ENCODE peak calls at places on chromosomes 6 and 20, in eight cellular contexts. One of them, this sample, is unnamed.

GRCh38 chr20:50590348-50590664 is 80.1 kb downstream of the PTPN1 start:
- DNase-seq in uterus: no peak
- DNase-seq in Karpas-422: no peak
- DNase-seq in transverse colon: no peak
- DNase-seq in endodermal cell: no peak
- DNase-seq in dorsolateral prefrontal cortex: no peak
- DNase-seq in thoracic aorta: no peak
- DNase-seq in right atrium auricular region: no peak
- DNase-seq in this sample: no peak

GRCh38 chr6:827431-827830 is 134.5 kb upstream of the EXOC2 start:
- DNase-seq in right atrium auricular region: no peak
- DNase-seq in dorsolateral prefrontal cortex: no peak
- DNase-seq in Karpas-422: no peak
- DNase-seq in transverse colon: no peak
- DNase-seq in endodermal cell: no peak
- DNase-seq in uterus: no peak
- DNase-seq in thoracic aorta: no peak
- DNase-seq in this sample: no peak

GRCh38 chr20:62760536-62761057 is 35.7 kb upstream of the MRGBP start:
- DNase-seq in dorsolateral prefrontal cortex: no peak
- DNase-seq in right atrium auricular region: no peak
- DNase-seq in endodermal cell: no peak
- DNase-seq in uterus: no peak
- DNase-seq in Karpas-422: no peak
- DNase-seq in transverse colon: no peak
- DNase-seq in thoracic aorta: no peak
- DNase-seq in this sample: no peak

GRCh38 chr6:149752600-149752999 is 3.1 kb downstream of the PCMT1 start:
- DNase-seq in Karpas-422: peak
- DNase-seq in right atrium auricular region: no peak
- DNase-seq in thoracic aorta: no peak
- DNase-seq in dorsolateral prefrontal cortex: no peak
- DNase-seq in transverse colon: no peak
- DNase-seq in endodermal cell: no peak
- DNase-seq in uterus: no peak
- DNase-seq in this sample: no peak

GRCh38 chr6:142843344-142843743 is 101.6 kb downstream of the HIVEP2 start:
- DNase-seq in Karpas-422: no peak
- DNase-seq in thoracic aorta: no peak
- DNase-seq in uterus: no peak
- DNase-seq in dorsolateral prefrontal cortex: no peak
- DNase-seq in transverse colon: no peak
- DNase-seq in endodermal cell: no peak
- DNase-seq in right atrium auricular region: no peak
- DNase-seq in this sample: no peak

GRCh38 chr6:106757267-106757666 is 127.9 kb downstream of the QRSL1 start:
- DNase-seq in uterus: no peak
- DNase-seq in dorsolateral prefrontal cortex: no peak
- DNase-seq in right atrium auricular region: no peak
- DNase-seq in thoracic aorta: no peak
- DNase-seq in Karpas-422: no peak
- DNase-seq in transverse colon: no peak
- DNase-seq in endodermal cell: no peak
- DNase-seq in this sample: no peak

GRCh38 chr20:51715028-51715872 is 52.9 kb downstream of the ATP9A start:
- DNase-seq in transverse colon: no peak
- DNase-seq in thoracic aorta: no peak
- DNase-seq in uterus: no peak
- DNase-seq in right atrium auricular region: no peak
- DNase-seq in dorsolateral prefrontal cortex: no peak
- DNase-seq in Karpas-422: no peak
- DNase-seq in endodermal cell: no peak
- DNase-seq in this sample: no peak

GRCh38 chr6:157524735-157525134 is 143.7 kb downstream of the ZDHHC14 start:
- DNase-seq in dorsolateral prefrontal cortex: no peak
- DNase-seq in right atrium auricular region: no peak
- DNase-seq in transverse colon: no peak
- DNase-seq in thoracic aorta: no peak
- DNase-seq in endodermal cell: no peak
- DNase-seq in uterus: no peak
- DNase-seq in Karpas-422: no peak
- DNase-seq in this sample: no peak

GRCh38 chr6:141199074-141199473 is 933.7 kb upstream of the GJE1 start:
- DNase-seq in Karpas-422: no peak
- DNase-seq in right atrium auricular region: no peak
- DNase-seq in dorsolateral prefrontal cortex: no peak
- DNase-seq in transverse colon: no peak
- DNase-seq in endodermal cell: no peak
- DNase-seq in thoracic aorta: no peak
- DNase-seq in uterus: no peak
- DNase-seq in this sample: no peak

GRCh38 chr6:4908062-4908461 is 95.8 kb downstream of the RPP40 start:
- DNase-seq in dorsolateral prefrontal cortex: no peak
- DNase-seq in endodermal cell: no peak
- DNase-seq in transverse colon: peak
- DNase-seq in uterus: no peak
- DNase-seq in right atrium auricular region: no peak
- DNase-seq in Karpas-422: no peak
- DNase-seq in thoracic aorta: no peak
- DNase-seq in this sample: no peak

GRCh38 chr6:169215201-169215661 is 38.4 kb downstream of the THBS2 start:
- DNase-seq in transverse colon: no peak
- DNase-seq in thoracic aorta: no peak
- DNase-seq in endodermal cell: no peak
- DNase-seq in right atrium auricular region: no peak
- DNase-seq in uterus: peak
- DNase-seq in Karpas-422: no peak
- DNase-seq in dorsolateral prefrontal cortex: no peak
- DNase-seq in this sample: no peak

GRCh38 chr20:38875170-38875993 is 50.8 kb upstream of the FAM83D start:
- DNase-seq in uterus: peak
- DNase-seq in dorsolateral prefrontal cortex: no peak
- DNase-seq in endodermal cell: no peak
- DNase-seq in transverse colon: peak
- DNase-seq in thoracic aorta: no peak
- DNase-seq in right atrium auricular region: no peak
- DNase-seq in Karpas-422: peak
- DNase-seq in this sample: no peak

GRCh38 chr6:166244353-166245045 is 63.7 kb downstream of the PRR18 start:
- DNase-seq in thoracic aorta: no peak
- DNase-seq in dorsolateral prefrontal cortex: no peak
- DNase-seq in uterus: no peak
- DNase-seq in transverse colon: peak
- DNase-seq in right atrium auricular region: no peak
- DNase-seq in endodermal cell: no peak
- DNase-seq in Karpas-422: no peak
- DNase-seq in this sample: no peak

GRCh38 chr6:52571099-52571755 is 5.6 kb downstream of the TRAM2 start:
- DNase-seq in dorsolateral prefrontal cortex: no peak
- DNase-seq in uterus: no peak
- DNase-seq in transverse colon: no peak
- DNase-seq in Karpas-422: no peak
- DNase-seq in right atrium auricular region: no peak
- DNase-seq in endodermal cell: no peak
- DNase-seq in thoracic aorta: no peak
- DNase-seq in this sample: no peak

GRCh38 chr6:143405381-143406154 is 44.9 kb downstream of the ADAT2 start:
- DNase-seq in Karpas-422: no peak
- DNase-seq in dorsolateral prefrontal cortex: no peak
- DNase-seq in uterus: no peak
- DNase-seq in transverse colon: no peak
- DNase-seq in endodermal cell: no peak
- DNase-seq in thoracic aorta: no peak
- DNase-seq in right atrium auricular region: no peak
- DNase-seq in this sample: no peak

GRCh38 chr6:21587182-21587924 is 6.2 kb upstream of the SOX4 start:
- DNase-seq in dorsolateral prefrontal cortex: peak
- DNase-seq in right atrium auricular region: peak
- DNase-seq in transverse colon: peak
- DNase-seq in endodermal cell: peak
- DNase-seq in uterus: peak
- DNase-seq in thoracic aorta: no peak
- DNase-seq in Karpas-422: peak
- DNase-seq in this sample: peak

GRCh38 chr6:108800510-108800909 is 47.7 kb upstream of the ARMC2 start:
- DNase-seq in transverse colon: no peak
- DNase-seq in thoracic aorta: no peak
- DNase-seq in Karpas-422: no peak
- DNase-seq in endodermal cell: no peak
- DNase-seq in dorsolateral prefrontal cortex: peak
- DNase-seq in uterus: no peak
- DNase-seq in right atrium auricular region: no peak
- DNase-seq in this sample: no peak

GRCh38 chr6:46453221-46453620 is 38.0 kb downstream of the RCAN2 start:
- DNase-seq in endodermal cell: no peak
- DNase-seq in right atrium auricular region: no peak
- DNase-seq in uterus: no peak
- DNase-seq in transverse colon: no peak
- DNase-seq in Karpas-422: no peak
- DNase-seq in thoracic aorta: no peak
- DNase-seq in dorsolateral prefrontal cortex: no peak
- DNase-seq in this sample: peak

GRCh38 chr6:66103354-66103753 is 396.3 kb upstream of the EYS start:
- DNase-seq in uterus: no peak
- DNase-seq in thoracic aorta: no peak
- DNase-seq in Karpas-422: no peak
- DNase-seq in dorsolateral prefrontal cortex: no peak
- DNase-seq in right atrium auricular region: no peak
- DNase-seq in endodermal cell: no peak
- DNase-seq in transverse colon: no peak
- DNase-seq in this sample: no peak

GRCh38 chr20:32463642-32464400 is 105.7 kb downstream of the ASXL1 start:
- DNase-seq in endodermal cell: no peak
- DNase-seq in dorsolateral prefrontal cortex: peak
- DNase-seq in transverse colon: peak
- DNase-seq in thoracic aorta: no peak
- DNase-seq in uterus: no peak
- DNase-seq in right atrium auricular region: no peak
- DNase-seq in Karpas-422: no peak
- DNase-seq in this sample: no peak

GRCh38 chr6:155883741-155884140 is 428.1 kb upstream of the NOX3 start:
- DNase-seq in dorsolateral prefrontal cortex: no peak
- DNase-seq in endodermal cell: no peak
- DNase-seq in uterus: no peak
- DNase-seq in thoracic aorta: no peak
- DNase-seq in right atrium auricular region: no peak
- DNase-seq in transverse colon: no peak
- DNase-seq in Karpas-422: no peak
- DNase-seq in this sample: peak

GRCh38 chr6:154298297-154298696 is 58.3 kb downstream of the IPCEF1 start:
- DNase-seq in right atrium auricular region: no peak
- DNase-seq in uterus: no peak
- DNase-seq in transverse colon: no peak
- DNase-seq in Karpas-422: no peak
- DNase-seq in dorsolateral prefrontal cortex: no peak
- DNase-seq in endodermal cell: no peak
- DNase-seq in thoracic aorta: no peak
- DNase-seq in this sample: peak

GRCh38 chr6:30326446-30327231 is at the start of gene TRIM39:
- DNase-seq in transverse colon: peak
- DNase-seq in thoracic aorta: peak
- DNase-seq in endodermal cell: peak
- DNase-seq in uterus: peak
- DNase-seq in right atrium auricular region: peak
- DNase-seq in Karpas-422: peak
- DNase-seq in dorsolateral prefrontal cortex: peak
- DNase-seq in this sample: peak

GRCh38 chr6:123635567-123635966 is 1.2 kb downstream of the TRDN start:
- DNase-seq in endodermal cell: no peak
- DNase-seq in dorsolateral prefrontal cortex: no peak
- DNase-seq in thoracic aorta: no peak
- DNase-seq in uterus: no peak
- DNase-seq in transverse colon: no peak
- DNase-seq in Karpas-422: no peak
- DNase-seq in right atrium auricular region: no peak
- DNase-seq in this sample: no peak

GRCh38 chr6:163165922-163166321 is 248.6 kb upstream of the QKI start:
- DNase-seq in transverse colon: no peak
- DNase-seq in Karpas-422: no peak
- DNase-seq in dorsolateral prefrontal cortex: peak
- DNase-seq in uterus: no peak
- DNase-seq in right atrium auricular region: no peak
- DNase-seq in endodermal cell: no peak
- DNase-seq in thoracic aorta: no peak
- DNase-seq in this sample: no peak
- H3K27ac ChIP-seq in transverse colon: no peak
- H3K27ac ChIP-seq in Karpas-422: no peak
- H3K27ac ChIP-seq in dorsolateral prefrontal cortex: peak
- H3K27ac ChIP-seq in uterus: no peak
- H3K27ac ChIP-seq in right atrium auricular region: no peak
- H3K27ac ChIP-seq in endodermal cell: no peak
- H3K27ac ChIP-seq in thoracic aorta: no peak
- H3K27ac ChIP-seq in this sample: no peak

GRCh38 chr6:40816601-40817000 is 222.4 kb downstream of the UNC5CL start:
- DNase-seq in endodermal cell: peak
- DNase-seq in thoracic aorta: no peak
- DNase-seq in dorsolateral prefrontal cortex: no peak
- DNase-seq in Karpas-422: no peak
- DNase-seq in right atrium auricular region: no peak
- DNase-seq in uterus: no peak
- DNase-seq in transverse colon: no peak
- DNase-seq in this sample: no peak
- H3K27ac ChIP-seq in endodermal cell: no peak
- H3K27ac ChIP-seq in thoracic aorta: no peak
- H3K27ac ChIP-seq in dorsolateral prefrontal cortex: no peak
- H3K27ac ChIP-seq in Karpas-422: no peak
- H3K27ac ChIP-seq in right atrium auricular region: no peak
- H3K27ac ChIP-seq in uterus: no peak
- H3K27ac ChIP-seq in transverse colon: no peak
- H3K27ac ChIP-seq in this sample: no peak

DNA sequence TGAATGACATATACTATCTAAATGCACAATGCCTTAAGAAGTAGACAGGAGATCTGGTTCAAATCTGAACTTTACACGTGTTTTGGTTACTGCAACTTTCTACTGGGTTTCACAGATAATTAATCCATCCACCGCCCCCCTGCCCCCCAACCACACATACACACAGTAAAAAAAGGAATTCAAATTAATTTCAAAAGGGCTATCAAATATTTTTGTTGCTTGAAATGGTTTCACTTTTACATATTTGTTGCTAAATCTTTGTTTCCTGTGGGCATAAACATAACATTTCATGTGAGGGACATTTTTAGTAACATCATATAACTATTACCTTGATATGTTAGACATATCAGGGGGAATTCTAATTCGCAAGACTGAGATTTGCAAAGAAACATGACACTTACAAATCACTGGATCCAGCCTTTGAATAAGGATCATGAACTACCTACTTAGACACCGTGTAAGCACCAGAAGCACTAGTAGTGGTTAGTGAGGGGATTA is 7.5 kb downstream of the NEDD9 start:
- DNase-seq in Karpas-422: no peak
- DNase-seq in dorsolateral prefrontal cortex: no peak
- DNase-seq in uterus: no peak
- DNase-seq in thoracic aorta: no peak
- DNase-seq in endodermal cell: no peak
- DNase-seq in transverse colon: no peak
- DNase-seq in right atrium auricular region: no peak
- DNase-seq in this sample: no peak
- H3K27ac ChIP-seq in Karpas-422: no peak
- H3K27ac ChIP-seq in dorsolateral prefrontal cortex: peak
- H3K27ac ChIP-seq in uterus: peak
- H3K27ac ChIP-seq in thoracic aorta: peak
- H3K27ac ChIP-seq in endodermal cell: no peak
- H3K27ac ChIP-seq in transverse colon: peak
- H3K27ac ChIP-seq in right atrium auricular region: peak
- H3K27ac ChIP-seq in this sample: peak

GRCh38 chr20:36470482-36471062 is 70.7 kb upstream of the MYL9 start:
- DNase-seq in uterus: no peak
- DNase-seq in right atrium auricular region: no peak
- DNase-seq in dorsolateral prefrontal cortex: no peak
- DNase-seq in transverse colon: no peak
- DNase-seq in Karpas-422: no peak
- DNase-seq in thoracic aorta: no peak
- DNase-seq in endodermal cell: no peak
- DNase-seq in this sample: no peak
- H3K27ac ChIP-seq in uterus: peak
- H3K27ac ChIP-seq in right atrium auricular region: no peak
- H3K27ac ChIP-seq in dorsolateral prefrontal cortex: peak
- H3K27ac ChIP-seq in transverse colon: peak
- H3K27ac ChIP-seq in Karpas-422: no peak
- H3K27ac ChIP-seq in thoracic aorta: peak
- H3K27ac ChIP-seq in endodermal cell: no peak
- H3K27ac ChIP-seq in this sample: no peak

This sample was measured in SJSA1.